ENCODE peak calls at places on chromosome 11, in nine cellular contexts. G, I, L, U, F, Z, Y, E and A are unnamed samples.

GRCh38 chr11:33935005-33935404 is 43.1 kb upstream of the LMO2 start:
- DNase-seq in E (no peak), I (no peak), F (no peak), L (no peak), G (no peak), U (no peak), Z (no peak), Y (no peak), A (no peak)

GRCh38 chr11:6258571-6258998 is 1.1 kb upstream of the CCKBR start:
- DNase-seq in L (peak; percentile 31), I (peak; percentile 60), G (no peak), Z (no peak), F (peak; percentile 11), E (no peak), U (no peak), Y (no peak), A (no peak)

GRCh38 chr11:10669258-10670033 is 24.1 kb downstream of the IRAG1 start:
- DNase-seq in Y (peak; percentile 76), Z (no peak), G (no peak), L (no peak), I (no peak), E (no peak), U (no peak), F (no peak), A (no peak)

GRCh38 chr11:67468056-67468455 is 995 bp downstream of the TMEM134 start:
- DNase-seq in Z (no peak), F (peak; percentile 35), L (peak; percentile 96), Y (no peak), G (peak; percentile 32), U (peak; percentile 84), I (no peak), E (no peak), A (no peak)

GRCh38 chr11:7348432-7349298 is 97.0 kb downstream of the SYT9 start:
- DNase-seq in G (no peak), Y (no peak), E (no peak), U (no peak), F (no peak), I (peak; percentile 81), Z (no peak), L (no peak), A (peak; percentile 54)

GRCh38 chr11:100706179-100706578 is 19.1 kb downstream of the ARHGAP42 start:
- DNase-seq in I (no peak), U (no peak), E (no peak), L (no peak), F (no peak), Y (peak; percentile 11), Z (no peak), G (no peak), A (no peak)

GRCh38 chr11:111521132-111521531 is 6.6 kb downstream of the HOATZ start:
- DNase-seq in G (no peak), U (no peak), L (no peak), Y (peak; percentile 34), E (no peak), I (no peak), F (no peak), Z (no peak), A (no peak)

GRCh38 chr11:114774599-114775365 is 96.5 kb downstream of the NXPE2 start:
- DNase-seq in U (peak; percentile 56), E (no peak), Z (no peak), F (no peak), G (peak; percentile 40), L (peak; percentile 40), Y (peak; percentile 46), I (peak; percentile 87), A (peak; percentile 9)

GRCh38 chr11:61138940-61139339 is 22.3 kb downstream of the VPS37C start:
- DNase-seq in E (no peak), Z (no peak), I (peak; percentile 36), F (no peak), G (no peak), L (no peak), Y (peak; percentile 76), U (no peak), A (no peak)

GRCh38 chr11:10273738-10274137 is 20.3 kb downstream of the SBF2 start:
- DNase-seq in L (no peak), I (no peak), Z (no peak), U (no peak), Y (no peak), E (no peak), G (no peak), F (no peak), A (no peak)

GRCh38 chr11:91239359-91239758 is 985.3 kb upstream of the FAT3 start:
- DNase-seq in I (no peak), U (no peak), Y (no peak), G (no peak), Z (no peak), E (no peak), F (no peak), L (no peak), A (no peak)

GRCh38 chr11:2122222-2122906 is 16.8 kb downstream of the IGF2 start:
- DNase-seq in Z (no peak), U (no peak), Y (peak; percentile 33), L (no peak), F (no peak), G (no peak), E (no peak), I (no peak), A (peak; percentile 2)

GRCh38 chr11:111975076-111975806 is 38.1 kb downstream of the DIXDC1 start:
- DNase-seq in Z (no peak), Y (no peak), F (no peak), I (no peak), E (no peak), U (no peak), L (no peak), G (no peak), A (no peak)

GRCh38 chr11:83545494-83545893 is 259.3 kb upstream of the CCDC90B start:
- DNase-seq in G (no peak), I (no peak), L (no peak), Y (no peak), E (no peak), U (no peak), F (no peak), Z (no peak), A (no peak)

GRCh38 chr11:75602916-75603315 is 40.9 kb downstream of the SERPINH1 start:
- DNase-seq in L (no peak), I (no peak), G (no peak), E (no peak), U (no peak), Y (peak; percentile 33), Z (no peak), F (no peak), A (no peak)

GRCh38 chr11:27379449-27379848 is 16.4 kb upstream of the CCDC34 start:
- DNase-seq in U (no peak), E (no peak), L (no peak), Z (no peak), F (no peak), Y (no peak), G (no peak), I (no peak), A (no peak)

GRCh38 chr11:73779084-73779902 is 8.4 kb upstream of the MRPL48 start:
- DNase-seq in E (peak; percentile 95), Z (peak; percentile 98), Y (peak; percentile 97), U (peak; percentile 99), F (peak; percentile 99), L (peak; percentile 98), G (peak; percentile 98), I (peak; percentile 99), A (peak; percentile 97)

DNA sequence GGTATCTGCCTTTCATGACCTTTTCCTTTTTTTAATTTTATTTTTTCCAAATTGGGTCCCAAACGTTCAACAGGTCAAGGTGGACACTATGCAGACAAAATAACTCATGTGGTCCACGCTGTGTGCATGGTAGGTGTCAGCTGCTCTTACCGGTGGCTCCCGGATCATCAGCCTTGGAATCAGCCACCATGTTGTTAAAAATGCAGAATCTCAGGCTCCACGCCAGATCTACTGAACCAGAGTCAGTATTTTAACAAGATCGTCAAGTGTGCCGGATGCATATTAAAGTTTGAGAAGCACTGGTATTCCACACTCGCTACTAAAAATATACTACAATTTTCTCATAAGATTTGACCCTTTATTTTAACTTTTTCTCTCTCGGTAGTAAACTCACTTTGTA is 568 bp upstream of the LDLRAD3 start:
- DNase-seq in E (no peak), Z (no peak), Y (no peak), I (no peak), F (no peak), L (no peak), G (no peak), U (no peak), A (no peak)
- H3K4me1 ChIP-seq in E (peaks cover 14% of the 10 kb centered on the region), Z (no peaks in the 10 kb centered on the region), Y (peaks cover 4% of the 10 kb centered on the region), I (no peaks in the 10 kb centered on the region), F (no peaks in the 10 kb centered on the region), L (peaks cover 15% of the 10 kb centered on the region), G (no peaks in the 10 kb centered on the region), U (no peaks in the 10 kb centered on the region), A (peaks cover 4% of the 10 kb centered on the region)

GRCh38 chr11:86431258-86431657 is 56.6 kb downstream of the CCDC81 start:
- DNase-seq in F (no peak), G (no peak), U (no peak), I (no peak), Y (no peak), Z (no peak), L (no peak), E (no peak), A (no peak)
- H3K9me3 ChIP-seq in F (no peaks in the 10 kb centered on the region), G (no peaks in the 10 kb centered on the region), U (no peaks in the 10 kb centered on the region), I (no peaks in the 10 kb centered on the region), Y (no peaks in the 10 kb centered on the region), Z (no peaks in the 10 kb centered on the region), L (peaks cover 12% of the 10 kb centered on the region), E (peaks cover 4% of the 10 kb centered on the region), A (peaks cover 3% of the 10 kb centered on the region)

DNA sequence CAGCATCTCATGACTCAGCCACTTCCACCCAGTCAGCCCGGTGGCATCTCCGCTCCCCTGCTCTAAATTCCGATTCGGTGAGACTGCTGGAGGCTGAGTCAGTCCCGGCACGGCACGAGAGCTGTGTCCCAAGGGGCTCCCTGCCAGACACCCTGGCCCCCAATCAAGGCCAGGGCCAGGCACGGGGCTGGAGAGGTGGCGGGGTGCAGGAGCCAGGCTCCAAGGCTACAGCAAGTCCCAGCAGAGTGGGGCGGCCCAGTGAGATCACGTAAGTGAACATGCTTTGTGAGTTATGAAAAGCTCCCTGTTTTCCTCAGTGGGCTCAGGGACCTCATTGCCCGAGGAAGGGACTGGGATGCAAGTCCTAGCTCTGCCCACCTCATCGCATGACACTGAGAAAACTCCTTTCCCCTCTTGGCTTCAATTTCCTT is 3.0 kb downstream of the C11orf68 start:
- DNase-seq in Y (peak; percentile 99), Z (no peak), F (peak; percentile 89), E (peak; percentile 63), L (peak; percentile 55), I (no peak), U (peak; percentile 80), G (no peak), A (no peak)
- H3K4me3 ChIP-seq in Y (peak overlapping the region; percentile 10), Z (no peak overlapping the region), F (no peak overlapping the region), E (no peak overlapping the region), L (no peak overlapping the region), I (no peak overlapping the region), U (no peak overlapping the region), G (no peak overlapping the region), A (no peak overlapping the region)

DNA sequence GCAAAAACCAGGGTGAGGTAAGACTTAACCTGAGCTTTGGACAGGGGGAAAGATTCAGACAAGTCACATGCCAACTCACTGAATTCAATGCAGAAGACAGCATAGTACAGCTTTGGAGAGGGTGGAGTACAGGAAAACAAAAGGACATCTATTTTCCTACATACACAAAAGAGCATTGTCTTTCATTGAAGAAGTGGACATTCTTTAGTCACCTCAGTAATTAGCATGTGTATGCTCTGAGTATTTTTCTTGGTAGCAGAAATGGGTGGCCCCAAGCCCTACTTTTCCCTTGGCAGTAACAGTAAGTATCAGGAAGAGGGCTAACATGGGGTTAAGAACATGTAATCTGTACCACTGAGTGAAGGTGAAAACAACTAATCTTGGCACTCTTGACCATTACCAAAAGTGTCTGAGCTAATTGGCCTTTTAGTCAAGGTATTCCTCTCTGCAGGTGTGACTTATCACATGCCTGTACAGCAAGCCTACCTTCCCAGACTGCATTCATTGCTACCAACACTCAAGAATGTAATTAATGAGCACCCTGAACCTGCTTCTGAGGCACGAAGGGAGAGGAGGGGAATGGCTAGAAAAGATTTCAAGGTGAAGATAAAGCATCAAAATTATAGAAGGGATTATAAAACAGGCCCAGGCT is 33.9 kb downstream of the SYTL2 start:
- DNase-seq in I (no peak), L (no peak), Y (no peak), U (no peak), E (no peak), F (no peak), Z (no peak), G (no peak), A (peak; percentile 91)
- H3K4me1 ChIP-seq in I (peaks cover 12% of the 10 kb centered on the region), L (peaks cover 30% of the 10 kb centered on the region), Y (peaks cover 23% of the 10 kb centered on the region), U (no peaks in the 10 kb centered on the region), E (no peaks in the 10 kb centered on the region), F (peaks cover 2% of the 10 kb centered on the region), Z (peaks cover 27% of the 10 kb centered on the region), G (no peaks in the 10 kb centered on the region), A (peaks cover 13% of the 10 kb centered on the region)